ENCODE peak calls at places on chromosomes 12 and 14, in four cellular contexts. A is cardiac fibroblast, F is NCI-H748 treated with DMSO at 0.1 percent for 48 hours, J is midbrain. W is an unnamed sample.

GRCh38 chr12:12599750-12600643 is 11.7 kb upstream of the CREBL2 start:
- DNase-seq in A (no peak), J (no peak), F (no peak), W (no peak)

GRCh38 chr14:29462271-29462670 is 465.4 kb downstream of the PRKD1 start:
- DNase-seq in F (peak), A (no peak), J (no peak), W (peak)

GRCh38 chr14:63727231-63727735 is 582 bp downstream of the SGPP1 start:
- DNase-seq in A (peak), J (peak), F (peak), W (peak)

GRCh38 chr12:64083285-64084210 is 138.5 kb downstream of the KICS2 start:
- DNase-seq in A (peak), J (peak), F (no peak), W (peak)

GRCh38 chr12:111799758-111800157 is 33.0 kb downstream of the ALDH2 start:
- DNase-seq in J (no peak), F (no peak), A (no peak), W (no peak)

GRCh38 chr14:99676657-99677056 is 7.4 kb upstream of the CYP46A1 start:
- DNase-seq in F (no peak), A (peak), J (no peak), W (no peak)

GRCh38 chr12:54526800-54527630 is 22.4 kb upstream of the PDE1B start:
- DNase-seq in J (peak), A (peak), F (no peak), W (peak)

GRCh38 chr12:116099664-116100432 is 177.6 kb downstream of the MED13L start:
- DNase-seq in J (no peak), F (no peak), A (no peak), W (no peak)

GRCh38 chr12:66280573-66280972 is 21.7 kb upstream of the HELB start:
- DNase-seq in J (no peak), A (no peak), F (no peak), W (no peak)

GRCh38 chr12:86712425-86712843 is 456.2 kb upstream of the MGAT4C start:
- DNase-seq in F (no peak), A (peak), J (no peak), W (peak)

GRCh38 chr14:30982583-30982982 is 42.9 kb upstream of the AP4S1 start:
- DNase-seq in J (no peak), A (no peak), F (no peak), W (no peak)

GRCh38 chr14:54108481-54109471 is 152.2 kb upstream of the BMP4 start:
- DNase-seq in A (peak), J (no peak), F (no peak), W (no peak)

GRCh38 chr12:19873146-19873545 is 433.9 kb downstream of the AEBP2 start:
- DNase-seq in J (no peak), F (no peak), A (no peak), W (peak)

GRCh38 chr12:32947203-32947795 is 50.7 kb upstream of the PKP2 start:
- DNase-seq in F (peak), A (peak), J (peak), W (peak)

GRCh38 chr12:4278582-4278939 is 5.0 kb downstream of the CCND2 start:
- DNase-seq in J (peak), F (no peak), A (no peak), W (no peak)

GRCh38 chr12:64923536-64923935 is 99.1 kb downstream of the TBC1D30 start:
- DNase-seq in J (no peak), A (no peak), F (no peak), W (no peak)

GRCh38 chr12:45725631-45726593 is 3.6 kb upstream of the ARID2 start:
- DNase-seq in J (peak), F (peak), A (peak), W (peak)

GRCh38 chr12:131599214-131600159 is 111.4 kb upstream of the SFSWAP start:
- DNase-seq in J (no peak), A (no peak), F (no peak), W (no peak)

GRCh38 chr12:120466560-120467315 is 2.8 kb downstream of the SRSF9 start:
- DNase-seq in A (peak), J (peak), F (no peak), W (peak)

GRCh38 chr12:10873374-10873773 is 10.7 kb downstream of the PRH1 start:
- DNase-seq in F (no peak), J (no peak), A (peak), W (peak)

GRCh38 chr12:115343601-115344000 is 659.6 kb upstream of the TBX3 start:
- DNase-seq in F (no peak), A (no peak), J (no peak), W (no peak)

GRCh38 chr12:67535176-67535575 is 113.4 kb upstream of the DYRK2 start:
- DNase-seq in J (no peak), F (no peak), A (no peak), W (no peak)

GRCh38 chr12:3379079-3379478 is 111.9 kb upstream of the PRMT8 start:
- DNase-seq in F (no peak), A (no peak), J (no peak), W (no peak)

GRCh38 chr12:122994140-122994675 is 13.7 kb downstream of the ARL6IP4 start:
- DNase-seq in F (no peak), A (no peak), J (no peak), W (no peak)

GRCh38 chr12:46455648-46456352 is 83.2 kb upstream of the SLC38A2 start:
- DNase-seq in A (peak), F (no peak), J (no peak), W (no peak)

GRCh38 chr14:95318870-95319311 is 817 bp downstream of the CLMN start:
- DNase-seq in F (no peak), J (no peak), A (no peak), W (peak)

GRCh38 chr14:64974563-64974962 is 2.4 kb upstream of the RAB15 start:
- DNase-seq in F (no peak), A (no peak), J (no peak), W (no peak)

GRCh38 chr12:65962921-65963883 is 138.9 kb downstream of the HMGA2 start:
- DNase-seq in A (peak), F (peak), J (no peak), W (peak)

GRCh38 chr12:117342682-117343081 is 18.7 kb downstream of the NOS1 start:
- DNase-seq in F (no peak), J (no peak), A (no peak), W (peak)

GRCh38 chr14:77124345-77125274 is 17.0 kb downstream of the ZDHHC22 start:
- DNase-seq in F (peak), A (peak), J (peak), W (peak)

GRCh38 chr12:230925-231671 is 17.1 kb upstream of the SLC6A12 start:
- DNase-seq in J (peak), F (no peak), A (no peak), W (no peak)

GRCh38 chr12:76187177-76187576 is 102.7 kb upstream of the NAP1L1 start:
- DNase-seq in F (no peak), A (no peak), J (no peak), W (no peak)

GRCh38 chr12:49583361-49584094 is 15.6 kb upstream of the MCRS1 start:
- DNase-seq in F (no peak), A (peak), J (no peak), W (no peak)

GRCh38 chr14:22552001-22552826 is 36.8 kb downstream of the DAD1 start:
- DNase-seq in J (no peak), F (no peak), A (no peak), W (no peak)

GRCh38 chr14:32940066-32940651 is 1.5 kb downstream of the NPAS3 start:
- DNase-seq in A (peak), F (peak), J (no peak), W (peak)

GRCh38 chr14:39568809-39569538 is 136.7 kb upstream of the FBXO33 start:
- DNase-seq in A (no peak), J (no peak), F (no peak), W (no peak)

W was measured in A673.